ENCODE peak calls at places on chromosomes 7 and 10, in eight cellular contexts. One of them, this sample, is unnamed.

GRCh38 chr10:79188154-79188763 is 119.5 kb downstream of the ZMIZ1 start:
- DNase-seq in MM.1S: no peak
- DNase-seq in cardiac fibroblast: no peak
- DNase-seq in GM12865: no peak
- DNase-seq in kidney: peak
- DNase-seq in neural progenitor cell: no peak
- DNase-seq in suprapubic skin: no peak
- DNase-seq in mammary epithelial cell: no peak
- DNase-seq in this sample: no peak

GRCh38 chr10:43866712-43867111 is 218.0 kb upstream of the ZNF32 start:
- DNase-seq in MM.1S: no peak
- DNase-seq in cardiac fibroblast: no peak
- DNase-seq in GM12865: no peak
- DNase-seq in kidney: no peak
- DNase-seq in neural progenitor cell: no peak
- DNase-seq in suprapubic skin: no peak
- DNase-seq in mammary epithelial cell: no peak
- DNase-seq in this sample: no peak

GRCh38 chr10:71963756-71964668 is at the start of gene CHST3:
- DNase-seq in MM.1S: no peak
- DNase-seq in cardiac fibroblast: peak
- DNase-seq in GM12865: peak
- DNase-seq in kidney: peak
- DNase-seq in neural progenitor cell: peak
- DNase-seq in suprapubic skin: no peak
- DNase-seq in mammary epithelial cell: peak
- DNase-seq in this sample: no peak

GRCh38 chr10:44306147-44306710 is 78.7 kb downstream of the CXCL12 start:
- DNase-seq in MM.1S: no peak
- DNase-seq in cardiac fibroblast: peak
- DNase-seq in GM12865: no peak
- DNase-seq in kidney: no peak
- DNase-seq in neural progenitor cell: no peak
- DNase-seq in suprapubic skin: no peak
- DNase-seq in mammary epithelial cell: no peak
- DNase-seq in this sample: peak

GRCh38 chr10:112565434-112566053 is 118.5 kb downstream of the VTI1A start:
- DNase-seq in MM.1S: peak
- DNase-seq in cardiac fibroblast: peak
- DNase-seq in GM12865: peak
- DNase-seq in kidney: no peak
- DNase-seq in neural progenitor cell: peak
- DNase-seq in suprapubic skin: no peak
- DNase-seq in mammary epithelial cell: peak
- DNase-seq in this sample: peak

GRCh38 chr7:127107601-127108007 is 145.1 kb downstream of the GRM8 start:
- DNase-seq in MM.1S: peak
- DNase-seq in cardiac fibroblast: peak
- DNase-seq in GM12865: peak
- DNase-seq in kidney: no peak
- DNase-seq in neural progenitor cell: peak
- DNase-seq in suprapubic skin: no peak
- DNase-seq in mammary epithelial cell: peak
- DNase-seq in this sample: no peak

GRCh38 chr7:111083423-111083822 is 7.5 kb upstream of the LRRN3 start:
- DNase-seq in MM.1S: peak
- DNase-seq in cardiac fibroblast: peak
- DNase-seq in GM12865: peak
- DNase-seq in kidney: no peak
- DNase-seq in neural progenitor cell: no peak
- DNase-seq in suprapubic skin: no peak
- DNase-seq in mammary epithelial cell: no peak
- DNase-seq in this sample: peak

GRCh38 chr10:79239930-79240713 is 107.1 kb upstream of the PPIF start:
- DNase-seq in MM.1S: no peak
- DNase-seq in cardiac fibroblast: no peak
- DNase-seq in GM12865: no peak
- DNase-seq in kidney: peak
- DNase-seq in neural progenitor cell: peak
- DNase-seq in suprapubic skin: no peak
- DNase-seq in mammary epithelial cell: no peak
- DNase-seq in this sample: no peak

GRCh38 chr7:6250364-6250833 is 22.0 kb downstream of the CYTH3 start:
- DNase-seq in MM.1S: no peak
- DNase-seq in cardiac fibroblast: peak
- DNase-seq in GM12865: peak
- DNase-seq in kidney: no peak
- DNase-seq in neural progenitor cell: no peak
- DNase-seq in suprapubic skin: no peak
- DNase-seq in mammary epithelial cell: peak
- DNase-seq in this sample: no peak

GRCh38 chr10:14586901-14587300 is 187.8 kb downstream of the FAM107B start:
- DNase-seq in MM.1S: no peak
- DNase-seq in cardiac fibroblast: no peak
- DNase-seq in GM12865: no peak
- DNase-seq in kidney: no peak
- DNase-seq in neural progenitor cell: no peak
- DNase-seq in suprapubic skin: no peak
- DNase-seq in mammary epithelial cell: peak
- DNase-seq in this sample: no peak

GRCh38 chr10:13987472-13987871 is 343.3 kb downstream of the FRMD4A start:
- DNase-seq in MM.1S: no peak
- DNase-seq in cardiac fibroblast: peak
- DNase-seq in GM12865: peak
- DNase-seq in kidney: no peak
- DNase-seq in neural progenitor cell: no peak
- DNase-seq in suprapubic skin: no peak
- DNase-seq in mammary epithelial cell: peak
- DNase-seq in this sample: peak

GRCh38 chr7:117219485-117219884 is 103.4 kb downstream of the WNT2 start:
- DNase-seq in MM.1S: no peak
- DNase-seq in cardiac fibroblast: peak
- DNase-seq in GM12865: no peak
- DNase-seq in kidney: no peak
- DNase-seq in neural progenitor cell: no peak
- DNase-seq in suprapubic skin: no peak
- DNase-seq in mammary epithelial cell: peak
- DNase-seq in this sample: peak

GRCh38 chr7:117217636-117218035 is 105.2 kb downstream of the WNT2 start:
- DNase-seq in MM.1S: no peak
- DNase-seq in cardiac fibroblast: peak
- DNase-seq in GM12865: no peak
- DNase-seq in kidney: no peak
- DNase-seq in neural progenitor cell: no peak
- DNase-seq in suprapubic skin: no peak
- DNase-seq in mammary epithelial cell: no peak
- DNase-seq in this sample: peak

GRCh38 chr7:117218700-117219099 is 104.2 kb downstream of the WNT2 start:
- DNase-seq in MM.1S: no peak
- DNase-seq in cardiac fibroblast: no peak
- DNase-seq in GM12865: no peak
- DNase-seq in kidney: no peak
- DNase-seq in neural progenitor cell: no peak
- DNase-seq in suprapubic skin: no peak
- DNase-seq in mammary epithelial cell: no peak
- DNase-seq in this sample: no peak

GRCh38 chr7:117217121-117217520 is 105.7 kb downstream of the WNT2 start:
- DNase-seq in MM.1S: no peak
- DNase-seq in cardiac fibroblast: no peak
- DNase-seq in GM12865: no peak
- DNase-seq in kidney: no peak
- DNase-seq in neural progenitor cell: no peak
- DNase-seq in suprapubic skin: no peak
- DNase-seq in mammary epithelial cell: no peak
- DNase-seq in this sample: no peak

DNA sequence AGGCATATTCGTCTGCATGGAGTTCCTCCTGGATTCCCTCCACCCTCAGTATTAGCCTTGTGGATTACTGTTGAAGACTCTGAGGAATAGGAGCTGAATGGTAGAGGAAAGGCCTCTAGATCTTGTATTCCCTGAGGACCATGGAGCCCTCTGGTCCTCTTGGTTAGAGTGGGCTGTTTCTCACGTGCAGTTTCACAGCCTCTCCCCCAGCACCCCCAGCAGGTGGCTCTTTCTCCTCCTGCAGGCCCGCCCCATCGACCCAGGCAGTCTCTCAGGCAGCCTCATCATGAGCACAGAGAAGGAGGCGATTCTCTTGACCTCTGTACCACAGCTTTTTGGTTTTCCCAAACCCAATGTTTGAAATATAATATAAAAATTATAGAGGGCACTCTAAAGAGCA is 102.0 kb downstream of the WNT2 start:
- DNase-seq in MM.1S: no peak
- DNase-seq in cardiac fibroblast: no peak
- DNase-seq in GM12865: no peak
- DNase-seq in kidney: no peak
- DNase-seq in neural progenitor cell: no peak
- DNase-seq in suprapubic skin: no peak
- DNase-seq in mammary epithelial cell: no peak
- DNase-seq in this sample: no peak
- TF ChIP-seq CTCF in MM.1S: no peak
- TF ChIP-seq CTCF in cardiac fibroblast: no peak
- TF ChIP-seq CTCF in GM12865: no peak
- TF ChIP-seq CTCF in kidney: no peak
- TF ChIP-seq CTCF in neural progenitor cell: no peak
- TF ChIP-seq CTCF in suprapubic skin: no peak
- TF ChIP-seq CTCF in mammary epithelial cell: no peak
- TF ChIP-seq CTCF in this sample: no peak

DNA sequence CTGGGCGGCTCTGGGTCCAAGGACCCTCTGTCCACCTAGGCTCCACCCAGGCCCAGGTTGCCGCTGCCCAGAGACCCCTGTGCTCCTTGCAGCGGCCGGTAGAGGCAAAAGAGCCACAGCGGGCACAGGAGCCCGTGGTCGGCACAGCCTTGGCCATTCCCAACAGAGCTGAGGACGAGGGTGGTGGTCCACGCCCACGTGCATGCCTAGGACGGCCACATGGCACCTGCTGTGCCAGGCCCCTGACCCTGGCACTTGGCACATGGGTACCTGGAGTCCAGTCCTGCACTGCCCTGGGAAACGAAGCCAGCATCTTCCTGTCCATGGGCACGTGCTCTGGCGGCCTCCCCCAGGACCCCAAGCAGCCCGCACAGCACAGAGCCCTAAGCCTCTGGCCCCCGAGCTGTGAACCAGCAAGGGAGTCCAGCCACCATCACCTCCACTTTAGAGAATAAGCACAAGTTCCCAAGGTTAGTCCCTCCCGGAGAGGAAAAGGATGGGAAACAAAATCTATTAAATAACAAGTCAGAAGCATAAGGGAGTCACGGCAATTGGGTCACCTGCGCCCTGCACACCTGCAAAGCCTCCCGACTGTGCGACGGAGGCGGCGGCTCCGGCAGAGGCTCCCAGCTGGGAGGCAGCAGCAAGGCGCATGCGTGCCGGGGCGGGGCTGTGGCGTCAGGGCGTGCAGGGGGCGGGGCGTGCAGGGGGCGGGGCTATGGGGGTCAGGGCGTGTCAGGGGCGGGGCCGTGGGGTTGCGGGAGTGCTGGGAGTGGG is 59.1 kb downstream of the STK32C start:
- DNase-seq in MM.1S: no peak
- DNase-seq in cardiac fibroblast: peak
- DNase-seq in GM12865: no peak
- DNase-seq in kidney: no peak
- DNase-seq in neural progenitor cell: peak
- DNase-seq in suprapubic skin: no peak
- DNase-seq in mammary epithelial cell: peak
- DNase-seq in this sample: no peak
- H3K4me3 ChIP-seq in MM.1S: no peak
- H3K4me3 ChIP-seq in cardiac fibroblast: peak
- H3K4me3 ChIP-seq in GM12865: no peak
- H3K4me3 ChIP-seq in kidney: no peak
- H3K4me3 ChIP-seq in neural progenitor cell: peak
- H3K4me3 ChIP-seq in suprapubic skin: peak
- H3K4me3 ChIP-seq in mammary epithelial cell: no peak
- H3K4me3 ChIP-seq in this sample: peak

DNA sequence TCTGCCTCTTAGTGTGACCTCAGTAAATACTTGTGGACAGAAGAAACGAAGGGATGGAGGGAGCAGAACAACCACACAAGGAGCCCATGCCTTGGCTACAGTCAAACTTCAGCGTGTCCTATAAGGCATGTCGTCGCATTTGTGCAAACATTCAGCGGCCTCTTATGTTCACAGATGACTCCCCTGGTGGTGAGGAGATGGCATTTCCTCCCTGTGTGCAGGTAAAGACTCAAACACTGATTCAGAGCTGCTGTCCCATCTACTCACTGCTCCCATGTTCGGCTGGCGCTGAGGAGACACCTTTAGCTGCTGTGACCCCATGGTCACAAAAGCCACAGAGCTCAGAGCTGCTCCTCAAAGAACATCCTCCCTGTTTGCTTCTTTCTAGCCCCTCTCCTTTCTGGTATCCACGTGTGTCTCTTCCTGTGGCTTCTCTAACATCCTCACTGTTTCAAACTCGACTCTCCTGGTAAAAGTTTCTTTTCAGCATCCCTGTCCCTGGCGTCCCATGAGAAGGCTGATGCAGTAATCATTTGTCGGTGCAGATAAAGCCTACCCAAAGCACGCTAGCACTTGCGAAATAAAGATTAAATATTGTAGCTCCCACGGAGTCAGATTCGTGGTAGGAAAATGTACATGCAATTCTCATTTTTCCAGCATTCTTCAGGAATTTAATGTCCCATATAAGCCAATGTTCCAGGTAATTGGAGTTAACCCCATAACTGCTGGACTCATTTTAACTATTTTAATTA is 124.9 kb upstream of the NEBL start:
- DNase-seq in MM.1S: no peak
- DNase-seq in cardiac fibroblast: peak
- DNase-seq in GM12865: peak
- DNase-seq in kidney: no peak
- DNase-seq in neural progenitor cell: peak
- DNase-seq in suprapubic skin: no peak
- DNase-seq in mammary epithelial cell: no peak
- DNase-seq in this sample: no peak
- TF ChIP-seq CTCF in MM.1S: peak
- TF ChIP-seq CTCF in cardiac fibroblast: peak
- TF ChIP-seq CTCF in GM12865: peak
- TF ChIP-seq CTCF in kidney: no peak
- TF ChIP-seq CTCF in neural progenitor cell: peak
- TF ChIP-seq CTCF in suprapubic skin: no peak
- TF ChIP-seq CTCF in mammary epithelial cell: no peak
- TF ChIP-seq CTCF in this sample: no peak

GRCh38 chr7:54662701-54663100 is 96.3 kb downstream of the SEC61G start:
- DNase-seq in MM.1S: no peak
- DNase-seq in cardiac fibroblast: no peak
- DNase-seq in GM12865: no peak
- DNase-seq in kidney: no peak
- DNase-seq in neural progenitor cell: no peak
- DNase-seq in suprapubic skin: no peak
- DNase-seq in mammary epithelial cell: no peak
- DNase-seq in this sample: no peak

GRCh38 chr7:54664235-54665228 is 94.5 kb downstream of the SEC61G start:
- DNase-seq in MM.1S: peak
- DNase-seq in cardiac fibroblast: peak
- DNase-seq in GM12865: peak
- DNase-seq in kidney: peak
- DNase-seq in neural progenitor cell: peak
- DNase-seq in suprapubic skin: no peak
- DNase-seq in mammary epithelial cell: peak
- DNase-seq in this sample: peak

GRCh38 chr7:54663186-54663585 is 95.8 kb downstream of the SEC61G start:
- DNase-seq in MM.1S: no peak
- DNase-seq in cardiac fibroblast: no peak
- DNase-seq in GM12865: no peak
- DNase-seq in kidney: no peak
- DNase-seq in neural progenitor cell: no peak
- DNase-seq in suprapubic skin: no peak
- DNase-seq in mammary epithelial cell: no peak
- DNase-seq in this sample: no peak

GRCh38 chr7:54663603-54664234 is 95.3 kb downstream of the SEC61G start:
- DNase-seq in MM.1S: peak
- DNase-seq in cardiac fibroblast: no peak
- DNase-seq in GM12865: no peak
- DNase-seq in kidney: no peak
- DNase-seq in neural progenitor cell: no peak
- DNase-seq in suprapubic skin: no peak
- DNase-seq in mammary epithelial cell: no peak
- DNase-seq in this sample: no peak
- H3K4me3 ChIP-seq in MM.1S: peak
- H3K4me3 ChIP-seq in cardiac fibroblast: no peak
- H3K4me3 ChIP-seq in GM12865: peak
- H3K4me3 ChIP-seq in kidney: peak
- H3K4me3 ChIP-seq in neural progenitor cell: peak
- H3K4me3 ChIP-seq in suprapubic skin: peak
- H3K4me3 ChIP-seq in mammary epithelial cell: peak
- H3K4me3 ChIP-seq in this sample: peak

This sample was measured in foreskin fibroblast.